ENCODE peak calls at places on chromosomes 6 and 20, in eight cellular contexts. C is spleen, P is PC-9, F is uterus, S is Peyer's patch, V is dorsolateral prefrontal cortex, Q is lower lobe of right lung, O is adrenal gland. D is an unnamed sample. For H3K27me3, the result is how much of the 10 kb centered on the place peaks cover.

GRCh38 chr6:111673086-111673485 is 67.4 kb upstream of the TRAF3IP2 start:
- DNase-seq in O (no peak), C (no peak), F (no peak), Q (no peak), S (no peak), V (no peak), P (no peak), D (no peak)

GRCh38 chr6:65505736-65506135 is 201.3 kb downstream of the EYS start:
- DNase-seq in P (no peak), F (no peak), Q (no peak), V (no peak), O (no peak), S (no peak), C (no peak), D (no peak)

GRCh38 chr6:125229080-125229479 is 72.7 kb downstream of the HDDC2 start:
- DNase-seq in C (no peak), S (no peak), P (no peak), V (no peak), O (no peak), Q (no peak), F (no peak), D (no peak)

GRCh38 chr6:45880139-45880538 is 135.5 kb downstream of the CLIC5 start:
- DNase-seq in F (no peak), S (no peak), Q (no peak), C (no peak), O (no peak), P (peak), V (no peak), D (no peak)

GRCh38 chr6:45073771-45074170 is 254.4 kb upstream of the RUNX2 start:
- DNase-seq in Q (no peak), C (no peak), S (no peak), O (no peak), V (no peak), F (no peak), P (no peak), D (no peak)

GRCh38 chr6:13700232-13700631 is 11.4 kb downstream of the RANBP9 start:
- DNase-seq in V (no peak), Q (no peak), F (no peak), S (no peak), O (no peak), P (no peak), C (no peak), D (no peak)

GRCh38 chr6:156598316-156598715 is 178.9 kb upstream of the ARID1B start:
- DNase-seq in P (no peak), V (no peak), O (no peak), F (no peak), Q (no peak), S (no peak), C (no peak), D (no peak)

GRCh38 chr6:83193747-83194582 is 808 bp downstream of the RWDD2A start:
- DNase-seq in V (peak), P (peak), Q (peak), F (peak), C (peak), O (peak), S (peak), D (no peak)

GRCh38 chr20:31835977-31836852 is 9.2 kb downstream of the FOXS1 start:
- DNase-seq in C (no peak), F (peak), Q (peak), S (peak), P (peak), O (peak), V (peak), D (peak)

GRCh38 chr6:132479131-132479530 is 33.8 kb downstream of the STX7 start:
- DNase-seq in O (no peak), Q (no peak), P (no peak), V (no peak), C (no peak), F (no peak), S (no peak), D (no peak)

GRCh38 chr6:106973018-106973840 is 1.3 kb downstream of the CD24 start:
- DNase-seq in Q (peak), P (peak), S (peak), V (no peak), C (peak), F (no peak), O (no peak), D (peak)

GRCh38 chr20:50729925-50730764 is 1.2 kb upstream of the PARD6B start:
- DNase-seq in C (peak), V (no peak), F (no peak), Q (no peak), S (no peak), O (peak), P (no peak), D (no peak)

GRCh38 chr6:5553767-5554166 is 292.5 kb downstream of the FARS2 start:
- DNase-seq in O (no peak), F (no peak), S (no peak), P (no peak), C (no peak), Q (no peak), V (no peak), D (no peak)

GRCh38 chr20:45833883-45834796 is 541 bp downstream of the SNX21 start:
- DNase-seq in S (peak), Q (peak), P (peak), F (peak), C (peak), V (peak), O (peak), D (no peak)

GRCh38 chr6:27902335-27903314 is 9.6 kb downstream of the OR2B2 start:
- DNase-seq in P (peak), Q (peak), S (peak), O (peak), C (peak), V (peak), F (peak), D (peak)

GRCh38 chr6:9514146-9514545 is 900.7 kb downstream of the TFAP2A start:
- DNase-seq in P (no peak), C (no peak), O (no peak), V (no peak), F (no peak), S (no peak), Q (no peak), D (peak)
- H3K27me3 ChIP-seq in P (under half), C (under half), O (under half), V (under half), F (under half), S (under half), Q (under half), D (under half)

GRCh38 chr6:160394654-160395035 is 46.5 kb downstream of the SLC22A3 start:
- DNase-seq in Q (no peak), S (no peak), F (no peak), C (no peak), P (no peak), O (no peak), V (no peak), D (no peak)
- H3K27ac ChIP-seq in Q (no peak), S (no peak), F (peak), C (no peak), P (no peak), O (no peak), V (no peak), D (no peak)

DNA sequence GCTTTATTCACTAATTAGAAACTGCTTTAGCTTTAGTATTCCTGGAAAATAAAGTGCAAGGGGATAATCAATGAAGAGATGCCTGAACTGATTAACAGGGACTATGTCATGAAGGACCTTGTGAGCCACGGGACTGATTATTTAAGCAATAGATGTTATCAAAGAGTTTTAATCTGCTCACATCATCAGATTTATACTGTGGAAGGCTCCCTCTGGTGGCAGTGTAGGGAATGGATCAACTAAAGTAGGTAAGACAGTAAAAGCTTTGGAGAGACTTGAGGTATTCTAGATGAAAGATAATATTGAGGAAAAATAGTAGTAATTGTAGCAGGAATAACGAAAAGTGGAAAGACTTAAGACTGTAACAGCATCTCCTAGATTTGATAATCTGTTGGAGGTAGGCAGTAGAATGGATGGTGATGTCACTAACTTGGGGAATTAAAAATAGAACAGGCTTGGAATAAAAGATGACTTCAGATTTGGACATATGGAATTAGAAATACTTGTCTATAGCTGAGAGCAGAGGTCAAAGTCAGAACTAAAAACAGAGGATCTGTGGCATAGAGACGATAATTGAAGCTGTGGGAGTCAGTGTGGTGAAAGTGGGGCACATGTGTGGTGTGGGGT is 80.3 kb upstream of the HTR1E start:
- DNase-seq in C (no peak), O (peak), Q (no peak), V (no peak), F (no peak), P (peak), S (no peak), D (peak)
- TF ChIP-seq CTCF in C (peak), O (peak), Q (peak), V (peak), F (peak), P (peak), S (peak), D (peak)

GRCh38 chr6:395432-396125 is 4.0 kb downstream of the IRF4 start:
- DNase-seq in S (no peak), F (no peak), Q (no peak), C (no peak), O (no peak), P (no peak), V (no peak), D (no peak)
- H3K27me3 ChIP-seq in S (under half), F (under half), Q (half or more), C (half or more), O (under half), P (under half), V (half or more), D (half or more)

GRCh38 chr20:25057234-25058050 is 497 bp downstream of the ACSS1 start:
- DNase-seq in C (peak), O (peak), Q (peak), P (peak), S (peak), F (peak), V (peak), D (peak)
- H3K27ac ChIP-seq in C (peak), O (peak), Q (peak), P (no peak), S (peak), F (peak), V (peak), D (no peak)